ENCODE peak calls at places on chromosome 10, in five cellular contexts. B, V, F, X and K are unnamed samples.

GRCh38 chr10:110746254-110746826 is 102.2 kb downstream of the RBM20 start:
- DNase-seq in B (peak), V (peak), F (no peak), X (peak), K (no peak)

GRCh38 chr10:3493621-3494020 is 291.4 kb downstream of the KLF6 start:
- DNase-seq in B (no peak), V (no peak), F (no peak), X (no peak), K (no peak)

GRCh38 chr10:53140516-53140915 is 367.9 kb upstream of the MBL2 start:
- DNase-seq in B (no peak), V (no peak), F (no peak), X (no peak), K (no peak)

GRCh38 chr10:131997366-131998049 is 15.8 kb upstream of the BNIP3 start:
- DNase-seq in B (peak), V (peak), F (no peak), X (no peak), K (no peak)

GRCh38 chr10:127534074-127534473 is 15.0 kb upstream of the NPS start:
- DNase-seq in B (no peak), V (no peak), F (no peak), X (no peak), K (no peak)

GRCh38 chr10:106399112-106399511 is 765.4 kb downstream of the SORCS1 start:
- DNase-seq in B (no peak), V (no peak), F (no peak), X (no peak), K (no peak)

GRCh38 chr10:102869290-102870198 is at the start of gene AS3MT:
- DNase-seq in B (peak), V (peak), F (no peak), X (no peak), K (no peak)

GRCh38 chr10:70233939-70234300 is 691 bp upstream of the PPA1 start:
- DNase-seq in B (no peak), V (peak), F (no peak), X (peak), K (no peak)

GRCh38 chr10:71279590-71280170 is 39.4 kb upstream of the SLC29A3 start:
- DNase-seq in B (no peak), V (no peak), F (no peak), X (no peak), K (no peak)

GRCh38 chr10:33315891-33316290 is 18.6 kb downstream of the NRP1 start:
- DNase-seq in B (no peak), V (no peak), F (no peak), X (no peak), K (no peak)

GRCh38 chr10:86087716-86088115 is 278.9 kb downstream of the GRID1 start:
- DNase-seq in B (no peak), V (no peak), F (no peak), X (no peak), K (no peak)

GRCh38 chr10:73586583-73586984 is 4.6 kb downstream of the USP54 start:
- DNase-seq in B (peak), V (no peak), F (no peak), X (no peak), K (no peak)

GRCh38 chr10:6537704-6538103 is 42.4 kb downstream of the PRKCQ start:
- DNase-seq in B (no peak), V (no peak), F (no peak), X (no peak), K (no peak)

GRCh38 chr10:18224626-18225445 is 84.6 kb downstream of the CACNB2 start:
- DNase-seq in B (no peak), V (no peak), F (no peak), X (no peak), K (no peak)

GRCh38 chr10:94358480-94358879 is 4.3 kb downstream of the NOC3L start:
- DNase-seq in B (peak), V (no peak), F (no peak), X (no peak), K (no peak)

GRCh38 chr10:6009159-6009558 is 31.8 kb upstream of the IL15RA start:
- DNase-seq in B (no peak), V (no peak), F (no peak), X (no peak), K (no peak)

GRCh38 chr10:132328130-132328529 is 3.9 kb upstream of the LRRC27 start:
- DNase-seq in B (no peak), V (no peak), F (no peak), X (no peak), K (no peak)

GRCh38 chr10:92328999-92329398 is 38.0 kb downstream of the MARCHF5 start:
- DNase-seq in B (no peak), V (no peak), F (no peak), X (no peak), K (no peak)

GRCh38 chr10:102114861-102115618 is 5.1 kb downstream of the LDB1 start:
- DNase-seq in B (peak), V (peak), F (no peak), X (peak), K (peak)

GRCh38 chr10:68406815-68407585 is at the start of gene RUFY2:
- DNase-seq in B (peak), V (peak), F (peak), X (peak), K (peak)

GRCh38 chr10:48763403-48763802 is 78.7 kb downstream of the WDFY4 start:
- DNase-seq in B (no peak), V (no peak), F (no peak), X (no peak), K (no peak)

GRCh38 chr10:115801987-115802386 is 471.0 kb downstream of the GFRA1 start:
- DNase-seq in B (no peak), V (no peak), F (no peak), X (no peak), K (no peak)

GRCh38 chr10:68560201-68560915 is at the start of gene TET1:
- DNase-seq in B (peak), V (peak), F (no peak), X (peak), K (peak)

GRCh38 chr10:10315989-10316388 is 701.7 kb upstream of the CELF2 start:
- DNase-seq in B (no peak), V (no peak), F (no peak), X (no peak), K (no peak)

GRCh38 chr10:124739996-124740373 is 4.2 kb downstream of the FAM53B start:
- DNase-seq in B (no peak), V (no peak), F (no peak), X (no peak), K (no peak)

GRCh38 chr10:86670290-86670811 is 2.0 kb downstream of the LDB3 start:
- DNase-seq in B (no peak), V (no peak), F (no peak), X (no peak), K (no peak)

GRCh38 chr10:47331954-47332353 is 9.7 kb downstream of the GDF2 start:
- DNase-seq in B (no peak), V (no peak), F (no peak), X (no peak), K (no peak)

GRCh38 chr10:17062493-17063487 is 66.8 kb downstream of the CUBN start:
- DNase-seq in B (peak), V (peak), F (no peak), X (no peak), K (no peak)
- TF ChIP-seq KDM1A in B (no peak), V (no peak), F (no peak), X (no peak), K (no peak)

GRCh38 chr10:32269343-32270100 is 77.4 kb downstream of the EPC1 start:
- DNase-seq in B (no peak), V (no peak), F (no peak), X (no peak), K (no peak)

GRCh38 chr10:32263300-32263699 is 83.7 kb downstream of the EPC1 start:
- DNase-seq in B (no peak), V (no peak), F (no peak), X (no peak), K (no peak)

GRCh38 chr10:32266566-32266965 is 80.4 kb downstream of the EPC1 start:
- DNase-seq in B (no peak), V (no peak), F (no peak), X (no peak), K (no peak)

GRCh38 chr10:32265756-32266155 is 81.2 kb downstream of the EPC1 start:
- DNase-seq in B (no peak), V (no peak), F (no peak), X (no peak), K (no peak)

DNA sequence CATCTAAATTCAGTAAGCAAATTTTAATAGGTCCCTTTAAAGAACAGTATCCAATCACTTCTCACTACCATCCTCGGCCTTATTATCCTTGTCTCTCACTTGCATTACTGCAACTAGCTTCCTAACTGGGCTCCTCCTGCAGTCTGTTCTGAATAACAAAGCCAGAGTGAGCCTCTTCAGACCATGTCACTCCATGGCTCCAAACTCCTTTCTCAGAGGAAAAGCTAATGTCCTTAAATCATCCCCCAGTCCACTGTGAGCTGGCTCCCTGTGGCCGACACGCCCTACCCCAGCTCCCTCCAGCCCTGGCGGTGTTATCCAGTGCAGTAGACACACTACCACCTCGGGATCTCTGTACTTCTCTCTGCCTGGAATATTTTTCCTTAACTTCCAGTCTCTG is 80.0 kb downstream of the EPC1 start:
- DNase-seq in B (no peak), V (no peak), F (no peak), X (no peak), K (peak)
- TF ChIP-seq POLR2A in B (no peak), V (no peak), F (peak), X (peak), K (no peak)

DNA sequence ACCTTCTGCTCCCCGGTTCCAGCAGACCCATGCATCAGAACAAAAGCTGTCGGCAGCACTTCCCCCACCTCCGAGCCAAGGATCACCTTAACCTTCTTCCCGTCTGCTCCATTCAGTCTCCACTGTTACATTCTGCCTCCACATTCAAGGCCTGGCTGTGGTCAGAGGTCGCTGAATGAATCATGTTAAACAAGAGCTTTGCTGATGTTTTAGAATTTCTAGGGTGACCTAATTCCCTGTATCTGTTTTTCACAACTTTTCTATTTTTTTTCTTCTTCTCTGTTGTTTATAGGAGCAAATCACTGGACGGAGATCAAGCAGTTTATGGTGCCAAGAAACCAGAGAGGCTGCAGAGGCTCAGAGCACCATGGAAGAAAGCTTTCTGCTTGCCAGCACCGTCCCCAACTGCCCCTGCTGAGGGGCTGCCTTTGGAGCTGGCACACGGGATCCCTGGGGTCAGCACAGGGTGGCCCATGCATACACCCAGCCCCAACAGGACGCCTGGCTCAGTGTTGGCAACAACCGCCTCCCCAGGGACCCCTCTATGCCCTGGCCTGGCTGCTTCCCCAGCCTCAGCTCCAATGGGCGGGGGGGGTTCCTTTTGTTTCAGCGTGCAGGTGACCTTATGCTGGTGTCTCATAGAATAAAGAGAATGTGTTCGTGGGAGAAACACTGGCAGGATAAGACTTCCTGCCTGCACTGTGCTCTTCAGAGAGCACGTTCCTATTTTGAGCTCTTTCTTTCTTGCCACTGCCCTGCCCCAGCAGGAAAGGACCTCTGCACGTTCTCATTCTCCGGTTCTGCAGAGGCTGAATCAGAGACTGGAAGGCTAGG is 182.7 kb upstream of the LYZL2 start:
- DNase-seq in B (no peak), V (no peak), F (no peak), X (no peak), K (no peak)
- TF ChIP-seq KDM1A in B (no peak), V (no peak), F (no peak), X (no peak), K (no peak)

GRCh38 chr10:118341678-118342637 is at the start of gene FAM204A:
- DNase-seq in B (peak), V (peak), F (peak), X (peak), K (peak)
- TF ChIP-seq POLR2A in B (peak), V (peak), F (peak), X (peak), K (no peak)